ENCODE peak calls at places on chromosomes 1 and 21, in four cellular contexts. N, D, S and E are unnamed samples.

GRCh38 chr1:35506960-35507901 is 50.0 kb downstream of the KIAA0319L start:
- DNase-seq in N (no peak), D (peak), S (no peak), E (no peak)

GRCh38 chr1:7278827-7279752 is 492.0 kb upstream of the VAMP3 start:
- DNase-seq in N (no peak), D (no peak), S (no peak), E (no peak)

GRCh38 chr1:158329807-158330206 is 1.5 kb downstream of the CD1B start:
- DNase-seq in N (no peak), D (no peak), S (no peak), E (no peak)

GRCh38 chr1:236808564-236809130 is 13.6 kb downstream of the MTR start:
- DNase-seq in N (peak), D (no peak), S (no peak), E (no peak)

GRCh38 chr1:192724670-192725069 is 84.2 kb upstream of the RGS2 start:
- DNase-seq in N (no peak), D (no peak), S (no peak), E (no peak)

GRCh38 chr1:155124503-155125463 is 2.9 kb upstream of the EFNA1 start:
- DNase-seq in N (no peak), D (no peak), S (no peak), E (no peak)

GRCh38 chr21:43734131-43734634 is 15.3 kb downstream of the PDXK start:
- DNase-seq in N (no peak), D (no peak), S (no peak), E (no peak)

GRCh38 chr1:37954316-37954971 is 7.6 kb upstream of the INPP5B start:
- DNase-seq in N (peak), D (no peak), S (no peak), E (no peak)

GRCh38 chr1:213041443-213041842 is 9.6 kb upstream of the RPS6KC1 start:
- DNase-seq in N (no peak), D (no peak), S (no peak), E (no peak)

GRCh38 chr1:93600663-93601062 is 81.0 kb downstream of the BCAR3 start:
- DNase-seq in N (no peak), D (no peak), S (no peak), E (no peak)

GRCh38 chr1:48026275-48026674 is 29.1 kb upstream of the TRABD2B start:
- DNase-seq in N (no peak), D (no peak), S (no peak), E (no peak)

GRCh38 chr1:228528612-228529011 is 41.4 kb downstream of the RNF187 start:
- DNase-seq in N (no peak), D (no peak), S (no peak), E (no peak)

GRCh38 chr1:33713058-33713877 is 150.6 kb upstream of the HMGB4 start:
- DNase-seq in N (no peak), D (no peak), S (no peak), E (no peak)

GRCh38 chr21:15687208-15687607 is 42.6 kb upstream of the USP25 start:
- DNase-seq in N (no peak), D (no peak), S (no peak), E (no peak)

GRCh38 chr1:162859210-162859609 is 1.8 kb downstream of the CCDC190 start:
- DNase-seq in N (no peak), D (no peak), S (no peak), E (no peak)

GRCh38 chr1:150479927-150480352 is 7.3 kb upstream of the TARS2 start:
- DNase-seq in N (peak), D (no peak), S (no peak), E (no peak)
- TF ChIP-seq BHLHE40 in N (no peak), D (no peak), S (no peak), E (no peak)

GRCh38 chr1:204443260-204443619 is 31.6 kb upstream of the PPP1R15B start:
- DNase-seq in N (no peak), D (no peak), S (no peak), E (no peak)
- TF ChIP-seq FOXM1 in N (no peak), D (no peak), S (no peak), E (no peak)

GRCh38 chr1:178538192-178538916 is 25.4 kb downstream of the TEX35 start:
- DNase-seq in N (no peak), D (no peak), S (no peak), E (no peak)
- TF ChIP-seq TARDBP in N (no peak), D (no peak), S (no peak), E (no peak)

DNA sequence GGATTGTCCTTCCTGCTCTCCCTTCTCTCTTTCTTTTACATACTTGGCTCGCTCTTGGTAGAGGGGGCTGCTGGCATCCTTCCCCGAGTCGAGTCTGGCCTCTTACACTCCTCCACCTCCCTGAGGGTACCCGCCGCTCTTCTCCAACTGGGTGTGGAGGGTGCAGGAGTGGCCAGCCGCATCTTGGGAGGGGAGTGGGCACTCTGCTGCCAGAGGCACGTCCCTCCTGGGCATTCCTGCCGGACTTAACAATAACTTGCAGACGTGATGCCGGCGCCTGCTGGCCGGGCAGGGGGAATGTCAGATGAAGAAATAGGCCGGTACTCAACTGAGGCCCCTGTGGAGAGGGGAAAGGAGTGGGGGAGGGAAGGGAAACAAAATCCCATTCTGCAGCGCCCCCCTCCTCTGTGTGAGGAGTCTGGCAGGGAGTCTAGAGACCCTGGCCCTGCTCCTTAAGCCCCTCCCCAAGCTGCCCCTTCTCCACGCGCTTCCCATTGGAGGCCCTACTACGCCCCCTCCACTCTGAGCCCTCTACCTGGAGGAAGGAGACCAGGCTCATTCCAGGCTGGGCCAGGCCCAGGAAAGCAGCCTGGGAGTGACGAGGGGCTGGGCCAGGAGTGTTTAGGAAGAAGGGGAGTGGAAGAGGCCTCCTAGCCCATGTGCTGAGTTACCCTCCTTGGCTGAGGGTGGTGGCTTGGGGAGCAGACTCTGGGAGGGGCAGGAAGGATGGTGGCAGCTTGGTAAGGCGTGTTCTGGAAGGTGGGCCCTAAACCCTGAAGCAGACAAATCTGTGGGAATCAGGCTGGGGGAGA is 1.8 kb downstream of the ATP2B4 start:
- DNase-seq in N (no peak), D (no peak), S (no peak), E (peak)
- TF ChIP-seq BHLHE40 in N (no peak), D (no peak), S (no peak), E (no peak)